ENCODE peak calls at places on chromosomes 5 and 9, in five cellular contexts. One of them, this sample, is unnamed.

GRCh38 chr9:131238402-131239021 is 37.8 kb downstream of the FAM78A start:
- DNase-seq in tibial artery: no peak
- DNase-seq in stomach: no peak
- DNase-seq in iPS DF 6.9: no peak
- DNase-seq in A549: no peak
- DNase-seq in this sample: no peak

GRCh38 chr9:33818167-33818831 is 1.3 kb downstream of the UBE2R2 start:
- DNase-seq in tibial artery: peak
- DNase-seq in stomach: peak
- DNase-seq in iPS DF 6.9: no peak
- DNase-seq in A549: peak
- DNase-seq in this sample: no peak

GRCh38 chr9:17063535-17064135 is 71.2 kb upstream of the CNTLN start:
- DNase-seq in tibial artery: no peak
- DNase-seq in stomach: no peak
- DNase-seq in iPS DF 6.9: peak
- DNase-seq in A549: peak
- DNase-seq in this sample: no peak

GRCh38 chr5:172482156-172483020 is 28.1 kb upstream of the SH3PXD2B start:
- DNase-seq in tibial artery: no peak
- DNase-seq in stomach: no peak
- DNase-seq in iPS DF 6.9: no peak
- DNase-seq in A549: no peak
- DNase-seq in this sample: no peak

GRCh38 chr5:124913329-124913653 is 166.9 kb upstream of the ZNF608 start:
- DNase-seq in tibial artery: no peak
- DNase-seq in stomach: no peak
- DNase-seq in iPS DF 6.9: no peak
- DNase-seq in A549: no peak
- DNase-seq in this sample: no peak

GRCh38 chr5:60334281-60334713 is 365.7 kb downstream of the DEPDC1B start:
- DNase-seq in tibial artery: no peak
- DNase-seq in stomach: no peak
- DNase-seq in iPS DF 6.9: no peak
- DNase-seq in A549: peak
- DNase-seq in this sample: no peak

GRCh38 chr5:135993248-135993893 is 35.4 kb upstream of the TGFBI start:
- DNase-seq in tibial artery: no peak
- DNase-seq in stomach: no peak
- DNase-seq in iPS DF 6.9: no peak
- DNase-seq in A549: peak
- DNase-seq in this sample: no peak

GRCh38 chr5:158543539-158544387 is 556.0 kb downstream of the EBF1 start:
- DNase-seq in tibial artery: no peak
- DNase-seq in stomach: no peak
- DNase-seq in iPS DF 6.9: no peak
- DNase-seq in A549: no peak
- DNase-seq in this sample: no peak

GRCh38 chr9:116365056-116365471 is 211.5 kb downstream of the PAPPA start:
- DNase-seq in tibial artery: peak
- DNase-seq in stomach: peak
- DNase-seq in iPS DF 6.9: no peak
- DNase-seq in A549: no peak
- DNase-seq in this sample: no peak

GRCh38 chr9:89460551-89460950 is 37.4 kb downstream of the SEMA4D start:
- DNase-seq in tibial artery: no peak
- DNase-seq in stomach: no peak
- DNase-seq in iPS DF 6.9: no peak
- DNase-seq in A549: no peak
- DNase-seq in this sample: no peak

GRCh38 chr9:129888809-129889460 is 53.7 kb downstream of the USP20 start:
- DNase-seq in tibial artery: no peak
- DNase-seq in stomach: no peak
- DNase-seq in iPS DF 6.9: no peak
- DNase-seq in A549: no peak
- DNase-seq in this sample: no peak

GRCh38 chr9:129575818-129576217 is 45.1 kb downstream of the C9orf50 start:
- DNase-seq in tibial artery: no peak
- DNase-seq in stomach: no peak
- DNase-seq in iPS DF 6.9: no peak
- DNase-seq in A549: peak
- DNase-seq in this sample: no peak

GRCh38 chr5:154086123-154086522 is 47.4 kb downstream of the MFAP3 start:
- DNase-seq in tibial artery: no peak
- DNase-seq in stomach: no peak
- DNase-seq in iPS DF 6.9: no peak
- DNase-seq in A549: no peak
- DNase-seq in this sample: no peak

GRCh38 chr9:1457460-1457859 is 407.3 kb downstream of the DMRT2 start:
- DNase-seq in tibial artery: no peak
- DNase-seq in stomach: no peak
- DNase-seq in iPS DF 6.9: no peak
- DNase-seq in A549: no peak
- DNase-seq in this sample: no peak

GRCh38 chr5:59126665-59127354 is 543.9 kb downstream of the RAB3C start:
- DNase-seq in tibial artery: no peak
- DNase-seq in stomach: no peak
- DNase-seq in iPS DF 6.9: no peak
- DNase-seq in A549: peak
- DNase-seq in this sample: no peak

GRCh38 chr5:127089206-127089605 is 15.9 kb upstream of the C5orf63 start:
- DNase-seq in tibial artery: no peak
- DNase-seq in stomach: no peak
- DNase-seq in iPS DF 6.9: no peak
- DNase-seq in A549: no peak
- DNase-seq in this sample: no peak

GRCh38 chr9:27365977-27366376 is 69.0 kb upstream of the EQTN start:
- DNase-seq in tibial artery: no peak
- DNase-seq in stomach: no peak
- DNase-seq in iPS DF 6.9: no peak
- DNase-seq in A549: no peak
- DNase-seq in this sample: no peak

GRCh38 chr5:31193591-31194457 is at the start of gene CDH6:
- DNase-seq in tibial artery: peak
- DNase-seq in stomach: no peak
- DNase-seq in iPS DF 6.9: peak
- DNase-seq in A549: peak
- DNase-seq in this sample: no peak

GRCh38 chr5:143128412-143129071 is 274.9 kb downstream of the NR3C1 start:
- DNase-seq in tibial artery: no peak
- DNase-seq in stomach: no peak
- DNase-seq in iPS DF 6.9: no peak
- DNase-seq in A549: no peak
- DNase-seq in this sample: no peak
- H3K4me3 ChIP-seq in tibial artery: no peak
- H3K4me3 ChIP-seq in stomach: no peak
- H3K4me3 ChIP-seq in iPS DF 6.9: no peak
- H3K4me3 ChIP-seq in A549: no peak
- H3K4me3 ChIP-seq in this sample: no peak

DNA sequence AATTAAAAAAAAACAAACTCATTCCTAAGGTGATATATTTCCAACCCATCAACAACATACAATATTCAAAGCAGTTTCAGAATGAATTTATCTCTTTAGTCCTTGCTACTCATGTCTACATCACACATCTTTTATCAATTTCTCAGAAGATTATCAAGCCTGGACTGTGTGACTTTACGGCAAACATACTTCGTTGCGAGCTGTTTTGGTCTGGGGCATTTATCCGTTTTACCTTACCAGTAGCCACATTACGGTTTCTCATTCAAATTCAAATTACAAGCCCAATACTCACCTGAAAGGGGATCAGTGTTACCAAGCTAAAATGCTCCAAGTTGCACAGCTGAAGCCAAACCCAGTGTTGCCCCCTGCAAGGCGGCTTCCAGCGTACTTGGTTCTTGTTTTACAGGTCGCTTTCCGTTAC is 1.9 kb downstream of the HNRNPH1 start:
- DNase-seq in tibial artery: peak
- DNase-seq in stomach: no peak
- DNase-seq in iPS DF 6.9: no peak
- DNase-seq in A549: no peak
- DNase-seq in this sample: no peak
- H3K27ac ChIP-seq in tibial artery: peak
- H3K27ac ChIP-seq in stomach: no peak
- H3K27ac ChIP-seq in iPS DF 6.9: no peak
- H3K27ac ChIP-seq in A549: peak
- H3K27ac ChIP-seq in this sample: no peak

GRCh38 chr5:41445937-41446563 is 64.4 kb downstream of the PLCXD3 start:
- DNase-seq in tibial artery: peak
- DNase-seq in stomach: no peak
- DNase-seq in iPS DF 6.9: no peak
- DNase-seq in A549: no peak
- DNase-seq in this sample: no peak
- H3K4me3 ChIP-seq in tibial artery: no peak
- H3K4me3 ChIP-seq in stomach: no peak
- H3K4me3 ChIP-seq in iPS DF 6.9: no peak
- H3K4me3 ChIP-seq in A549: no peak
- H3K4me3 ChIP-seq in this sample: no peak

GRCh38 chr5:39716532-39716971 is 291.8 kb upstream of the DAB2 start:
- DNase-seq in tibial artery: peak
- DNase-seq in stomach: peak
- DNase-seq in iPS DF 6.9: peak
- DNase-seq in A549: peak
- DNase-seq in this sample: peak
- H3K27ac ChIP-seq in tibial artery: no peak
- H3K27ac ChIP-seq in stomach: no peak
- H3K27ac ChIP-seq in iPS DF 6.9: no peak
- H3K27ac ChIP-seq in A549: peak
- H3K27ac ChIP-seq in this sample: no peak

GRCh38 chr9:124569942-124570341 is 62.7 kb upstream of the NR5A1 start:
- DNase-seq in tibial artery: no peak
- DNase-seq in stomach: no peak
- DNase-seq in iPS DF 6.9: no peak
- DNase-seq in A549: no peak
- DNase-seq in this sample: no peak
- H3K4me3 ChIP-seq in tibial artery: no peak
- H3K4me3 ChIP-seq in stomach: no peak
- H3K4me3 ChIP-seq in iPS DF 6.9: no peak
- H3K4me3 ChIP-seq in A549: no peak
- H3K4me3 ChIP-seq in this sample: no peak

DNA sequence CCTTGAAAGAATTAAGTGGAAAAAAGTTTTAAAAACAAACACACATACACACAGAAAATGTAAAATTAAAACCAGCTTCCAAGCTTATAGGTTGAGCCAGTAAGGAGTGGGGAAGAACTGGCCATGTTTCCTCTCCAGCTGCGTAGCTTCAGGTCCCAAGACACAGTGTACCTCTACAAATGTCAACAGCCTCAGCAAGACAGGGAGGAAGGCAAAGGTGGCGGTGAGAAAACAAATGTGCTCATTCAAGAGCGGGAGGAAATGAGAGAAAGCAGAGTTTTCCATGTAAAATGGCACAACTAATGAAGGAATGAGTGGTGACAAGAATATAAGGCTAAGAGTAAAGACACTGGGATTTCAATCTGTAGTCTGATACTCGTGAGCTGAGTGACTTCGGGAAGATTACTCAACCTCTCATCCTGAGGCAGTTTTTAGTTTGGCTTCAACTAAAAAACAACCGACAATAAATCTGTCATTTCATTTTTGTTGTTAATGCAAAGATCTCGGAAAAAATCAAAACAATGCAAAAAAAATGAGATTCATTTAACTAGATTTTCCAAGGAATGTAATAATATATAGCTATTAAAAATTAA is 67.6 kb downstream of the DPYSL3 start:
- DNase-seq in tibial artery: no peak
- DNase-seq in stomach: no peak
- DNase-seq in iPS DF 6.9: no peak
- DNase-seq in A549: no peak
- DNase-seq in this sample: no peak
- H3K27ac ChIP-seq in tibial artery: peak
- H3K27ac ChIP-seq in stomach: no peak
- H3K27ac ChIP-seq in iPS DF 6.9: no peak
- H3K27ac ChIP-seq in A549: no peak
- H3K27ac ChIP-seq in this sample: no peak

DNA sequence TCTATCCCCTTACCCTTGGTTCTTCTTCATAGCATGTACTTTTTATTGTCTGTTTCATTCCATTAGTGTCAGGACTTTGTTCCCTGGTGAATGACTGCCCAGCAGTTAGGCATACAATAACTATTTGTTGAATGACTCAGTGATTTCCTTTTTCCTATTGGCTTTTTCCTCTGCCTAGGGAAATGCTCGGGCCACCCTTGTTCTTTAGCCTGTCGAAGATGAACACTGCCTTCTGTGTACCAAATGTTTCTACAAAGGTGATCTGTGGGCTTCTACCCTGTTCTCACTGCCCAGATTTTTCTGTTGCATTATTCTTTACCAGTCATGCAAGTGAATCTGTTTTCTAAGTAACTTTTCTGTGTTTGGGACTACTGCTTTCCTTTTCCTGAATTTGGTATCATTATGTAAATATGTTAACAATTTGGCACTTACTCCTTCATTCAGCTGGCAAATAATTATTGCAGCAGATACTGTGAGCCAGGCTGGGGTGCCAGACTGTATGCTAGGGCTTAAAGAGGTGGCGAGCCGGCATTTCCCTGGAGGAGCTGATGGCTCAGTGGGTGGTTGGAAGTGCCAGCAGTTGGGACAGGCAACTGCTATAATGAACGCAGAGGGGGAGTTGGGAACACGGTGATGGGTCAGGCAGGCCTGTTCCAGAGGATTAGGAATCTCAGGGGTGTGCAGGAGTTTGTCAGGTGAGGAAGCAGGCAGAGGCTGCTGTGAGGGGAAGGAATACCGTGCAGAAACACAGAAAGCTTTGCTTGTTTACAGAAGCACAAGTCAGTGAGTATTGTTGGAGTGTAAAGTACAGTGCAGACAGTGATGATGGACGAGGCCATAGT is 30.6 kb downstream of the KDM4C start:
- DNase-seq in tibial artery: no peak
- DNase-seq in stomach: peak
- DNase-seq in iPS DF 6.9: no peak
- DNase-seq in A549: peak
- DNase-seq in this sample: no peak
- H3K4me3 ChIP-seq in tibial artery: no peak
- H3K4me3 ChIP-seq in stomach: no peak
- H3K4me3 ChIP-seq in iPS DF 6.9: no peak
- H3K4me3 ChIP-seq in A549: peak
- H3K4me3 ChIP-seq in this sample: no peak

GRCh38 chr9:80401243-80401642 is 829.5 kb downstream of the TLE4 start:
- DNase-seq in tibial artery: no peak
- DNase-seq in stomach: no peak
- DNase-seq in iPS DF 6.9: no peak
- DNase-seq in A549: no peak
- DNase-seq in this sample: no peak
- H3K27ac ChIP-seq in tibial artery: no peak
- H3K27ac ChIP-seq in stomach: no peak
- H3K27ac ChIP-seq in iPS DF 6.9: no peak
- H3K27ac ChIP-seq in A549: no peak
- H3K27ac ChIP-seq in this sample: no peak

GRCh38 chr9:121607434-121608248 is 43.8 kb upstream of the DAB2IP start:
- DNase-seq in tibial artery: no peak
- DNase-seq in stomach: no peak
- DNase-seq in iPS DF 6.9: no peak
- DNase-seq in A549: peak
- DNase-seq in this sample: no peak
- H3K4me3 ChIP-seq in tibial artery: peak
- H3K4me3 ChIP-seq in stomach: no peak
- H3K4me3 ChIP-seq in iPS DF 6.9: no peak
- H3K4me3 ChIP-seq in A549: no peak
- H3K4me3 ChIP-seq in this sample: no peak

GRCh38 chr9:37486616-37487544 is 1.1 kb downstream of the POLR1E start:
- DNase-seq in tibial artery: peak
- DNase-seq in stomach: no peak
- DNase-seq in iPS DF 6.9: no peak
- DNase-seq in A549: no peak
- DNase-seq in this sample: no peak
- H3K27ac ChIP-seq in tibial artery: peak
- H3K27ac ChIP-seq in stomach: no peak
- H3K27ac ChIP-seq in iPS DF 6.9: no peak
- H3K27ac ChIP-seq in A549: peak
- H3K27ac ChIP-seq in this sample: peak